ENCODE peak calls at places on chromosomes 13 and 19, in six cellular contexts. G, H, M, R, Q and J are unnamed samples.

GRCh38 chr13:100625447-100625846 is 36.9 kb upstream of the GGACT start:
- DNase-seq in G (no peak), H (no peak), M (no peak), R (no peak), Q (peak), J (no peak)

GRCh38 chr13:42272115-42272756 is at the start of gene AKAP11:
- DNase-seq in G (peak), H (peak), M (no peak), R (no peak), Q (peak), J (no peak)

GRCh38 chr19:49338691-49339363 is 3.6 kb downstream of the CD37 start:
- DNase-seq in G (peak), H (no peak), M (no peak), R (peak), Q (peak), J (peak)

GRCh38 chr13:43629691-43630480 is 156.9 kb downstream of the ENOX1 start:
- DNase-seq in G (no peak), H (no peak), M (no peak), R (no peak), Q (no peak), J (no peak)

GRCh38 chr13:82129281-82129680 is 1753.0 kb downstream of the SLITRK1 start:
- DNase-seq in G (no peak), H (no peak), M (no peak), R (no peak), Q (no peak), J (no peak)

GRCh38 chr13:74187564-74187963 is 53.4 kb upstream of the KLF12 start:
- DNase-seq in G (no peak), H (no peak), M (no peak), R (no peak), Q (no peak), J (peak)

GRCh38 chr13:111515648-111516047 is 195.2 kb downstream of the TEX29 start:
- DNase-seq in G (no peak), H (no peak), M (no peak), R (no peak), Q (no peak), J (no peak)

GRCh38 chr19:57068921-57069697 is 50.7 kb upstream of the USP29 start:
- DNase-seq in G (peak), H (no peak), M (no peak), R (peak), Q (peak), J (no peak)

GRCh38 chr13:44188257-44188656 is 185.4 kb upstream of the SERP2 start:
- DNase-seq in G (no peak), H (no peak), M (no peak), R (no peak), Q (no peak), J (peak)

GRCh38 chr19:5170329-5170745 is 170.3 kb downstream of the PTPRS start:
- DNase-seq in G (peak), H (peak), M (peak), R (no peak), Q (peak), J (no peak)

GRCh38 chr13:59680429-59681024 is 483.2 kb downstream of the DIAPH3 start:
- DNase-seq in G (no peak), H (no peak), M (no peak), R (no peak), Q (peak), J (no peak)

GRCh38 chr19:30719189-30719990 is 347.2 kb downstream of the ZNF536 start:
- DNase-seq in G (peak), H (no peak), M (no peak), R (no peak), Q (peak), J (no peak)

GRCh38 chr13:40251343-40252032 is 415.0 kb downstream of the FOXO1 start:
- DNase-seq in G (no peak), H (no peak), M (no peak), R (no peak), Q (no peak), J (no peak)

GRCh38 chr19:41563847-41564514 is 12.0 kb upstream of the CEACAM21 start:
- DNase-seq in G (no peak), H (no peak), M (peak), R (no peak), Q (peak), J (no peak)

GRCh38 chr19:47021536-47022139 is 2.0 kb downstream of the NPAS1 start:
- DNase-seq in G (no peak), H (no peak), M (no peak), R (no peak), Q (peak), J (no peak)

GRCh38 chr13:83216521-83217245 is 665.6 kb downstream of the SLITRK1 start:
- DNase-seq in G (no peak), H (no peak), M (no peak), R (no peak), Q (peak), J (no peak)

GRCh38 chr19:10379880-10380310 is 477 bp downstream of the TYK2 start:
- DNase-seq in G (no peak), H (no peak), M (no peak), R (no peak), Q (no peak), J (no peak)

GRCh38 chr19:2982983-2983350 is 5.6 kb downstream of the TLE6 start:
- DNase-seq in G (peak), H (no peak), M (no peak), R (no peak), Q (no peak), J (no peak)

GRCh38 chr13:33445476-33445875 is 159.9 kb upstream of the STARD13 start:
- DNase-seq in G (no peak), H (no peak), M (no peak), R (no peak), Q (no peak), J (no peak)

GRCh38 chr19:41248895-41249294 is 15.3 kb upstream of the HNRNPUL1 start:
- DNase-seq in G (no peak), H (no peak), M (no peak), R (no peak), Q (peak), J (no peak)

GRCh38 chr13:102191951-102192461 is 209.8 kb downstream of the FGF14 start:
- DNase-seq in G (no peak), H (no peak), M (no peak), R (peak), Q (no peak), J (peak)

GRCh38 chr19:14536926-14537692 is 7.7 kb downstream of the TECR start:
- DNase-seq in G (peak), H (no peak), M (no peak), R (peak), Q (peak), J (peak)

GRCh38 chr19:7680606-7681335 is at the start of gene TRAPPC5:
- DNase-seq in G (peak), H (peak), M (peak), R (peak), Q (peak), J (no peak)

GRCh38 chr13:33109801-33110200 is 93.6 kb downstream of the KL start:
- DNase-seq in G (no peak), H (no peak), M (no peak), R (no peak), Q (peak), J (no peak)

GRCh38 chr13:32657309-32657708 is 71.1 kb downstream of the PDS5B start:
- DNase-seq in G (no peak), H (no peak), M (no peak), R (no peak), Q (no peak), J (no peak)

GRCh38 chr19:55777528-55777927 is 8.6 kb downstream of the RFPL4AL1 start:
- DNase-seq in G (peak), H (no peak), M (no peak), R (no peak), Q (peak), J (no peak)

GRCh38 chr13:50376895-50377575 is 361.8 kb downstream of the KCNRG start:
- DNase-seq in G (no peak), H (no peak), M (no peak), R (no peak), Q (peak), J (no peak)

GRCh38 chr19:1229056-1229607 is 8.7 kb downstream of the CBARP start:
- DNase-seq in G (no peak), H (no peak), M (no peak), R (no peak), Q (no peak), J (no peak)

DNA sequence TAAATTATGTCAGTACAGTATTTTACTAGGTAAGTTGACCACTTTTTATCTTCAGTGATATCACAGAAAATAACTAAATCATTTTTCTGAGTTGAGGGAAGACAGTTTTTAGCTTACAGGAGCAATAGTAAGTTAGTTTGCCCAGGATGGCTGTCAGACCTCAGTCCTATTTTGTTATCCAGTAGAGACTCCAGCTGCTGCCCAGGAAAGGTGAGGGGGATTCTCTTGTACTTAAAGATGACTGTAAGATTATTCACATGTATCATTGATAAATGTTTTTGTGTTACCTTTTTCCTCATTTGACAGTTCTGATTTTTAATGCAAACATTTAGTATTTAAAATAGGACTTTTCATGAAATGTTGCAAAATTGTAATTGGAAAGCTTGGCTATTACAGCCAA is 14.5 kb upstream of the GPR183 start:
- DNase-seq in G (no peak), H (no peak), M (no peak), R (no peak), Q (no peak), J (no peak)
- H3K27ac ChIP-seq in G (peak), H (no peak), M (peak), R (no peak), Q (no peak), J (no peak)

GRCh38 chr13:113448885-113449692 is 4.2 kb downstream of the ADPRHL1 start:
- DNase-seq in G (peak), H (peak), M (peak), R (no peak), Q (no peak), J (peak)
- H3K27ac ChIP-seq in G (peak), H (no peak), M (peak), R (no peak), Q (no peak), J (peak)

GRCh38 chr13:112967666-112968379 is 1.2 kb upstream of the MCF2L start:
- DNase-seq in G (no peak), H (no peak), M (no peak), R (peak), Q (no peak), J (no peak)
- H3K27ac ChIP-seq in G (peak), H (peak), M (no peak), R (no peak), Q (no peak), J (no peak)

GRCh38 chr19:38900816-38901215 is 1.0 kb downstream of the NFKBIB start:
- DNase-seq in G (no peak), H (no peak), M (no peak), R (no peak), Q (no peak), J (no peak)
- H3K27ac ChIP-seq in G (peak), H (no peak), M (peak), R (no peak), Q (peak), J (peak)

DNA sequence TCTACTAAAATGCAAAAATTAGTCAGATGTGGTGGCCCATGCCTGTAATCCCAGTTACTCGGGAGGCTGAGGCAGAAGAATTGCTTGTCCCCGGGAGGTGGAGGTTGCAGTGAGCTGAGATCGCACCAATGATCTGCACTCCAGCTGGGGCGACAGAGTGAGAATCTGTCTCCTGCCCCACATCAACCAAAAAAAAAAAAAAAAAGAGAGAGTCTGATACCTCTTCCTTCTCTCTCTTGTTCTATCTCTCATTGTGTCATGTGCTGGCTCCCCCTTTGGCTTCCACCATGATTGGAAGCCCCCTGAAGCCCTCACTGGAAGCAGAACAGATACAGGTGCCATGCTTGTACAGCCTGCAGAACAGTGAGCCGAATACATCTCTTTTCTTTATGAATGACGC is 20.4 kb downstream of the CLEC11A start:
- DNase-seq in G (no peak), H (no peak), M (no peak), R (no peak), Q (no peak), J (no peak)
- H3K27ac ChIP-seq in G (no peak), H (no peak), M (peak), R (no peak), Q (no peak), J (no peak)

GRCh38 chr13:28324181-28324789 is 170.6 kb downstream of the FLT1 start:
- DNase-seq in G (peak), H (peak), M (peak), R (peak), Q (peak), J (no peak)

GRCh38 chr13:28326081-28326480 is 168.8 kb downstream of the FLT1 start:
- DNase-seq in G (no peak), H (no peak), M (no peak), R (no peak), Q (no peak), J (no peak)

GRCh38 chr13:28322256-28322895 is 172.6 kb downstream of the FLT1 start:
- DNase-seq in G (no peak), H (no peak), M (no peak), R (no peak), Q (no peak), J (no peak)

GRCh38 chr13:28327761-28328607 is 166.9 kb downstream of the FLT1 start:
- DNase-seq in G (no peak), H (no peak), M (no peak), R (no peak), Q (no peak), J (no peak)

DNA sequence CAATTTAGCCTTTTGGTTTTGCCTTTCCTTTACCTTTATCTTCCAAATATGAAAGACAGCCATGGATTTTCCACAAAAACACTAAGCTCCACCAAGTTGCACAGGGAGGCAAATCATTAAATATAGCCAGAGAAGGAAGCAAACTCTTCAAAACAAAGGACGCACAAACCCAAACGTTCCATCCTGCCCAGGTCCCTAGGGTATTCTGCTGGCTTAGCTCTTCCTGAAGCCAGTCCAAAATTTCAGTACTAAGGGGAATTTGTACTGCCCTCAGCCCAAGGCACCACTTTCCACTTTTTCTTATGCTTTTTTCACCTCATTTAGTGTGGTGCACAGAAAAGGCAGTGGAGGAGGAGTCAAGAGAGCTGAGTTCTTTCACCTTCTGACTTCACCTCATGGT is 169.9 kb downstream of the FLT1 start:
- DNase-seq in G (no peak), H (no peak), M (no peak), R (no peak), Q (no peak), J (no peak)
- H3K27ac ChIP-seq in G (no peak), H (no peak), M (no peak), R (no peak), Q (peak), J (no peak)

DNA sequence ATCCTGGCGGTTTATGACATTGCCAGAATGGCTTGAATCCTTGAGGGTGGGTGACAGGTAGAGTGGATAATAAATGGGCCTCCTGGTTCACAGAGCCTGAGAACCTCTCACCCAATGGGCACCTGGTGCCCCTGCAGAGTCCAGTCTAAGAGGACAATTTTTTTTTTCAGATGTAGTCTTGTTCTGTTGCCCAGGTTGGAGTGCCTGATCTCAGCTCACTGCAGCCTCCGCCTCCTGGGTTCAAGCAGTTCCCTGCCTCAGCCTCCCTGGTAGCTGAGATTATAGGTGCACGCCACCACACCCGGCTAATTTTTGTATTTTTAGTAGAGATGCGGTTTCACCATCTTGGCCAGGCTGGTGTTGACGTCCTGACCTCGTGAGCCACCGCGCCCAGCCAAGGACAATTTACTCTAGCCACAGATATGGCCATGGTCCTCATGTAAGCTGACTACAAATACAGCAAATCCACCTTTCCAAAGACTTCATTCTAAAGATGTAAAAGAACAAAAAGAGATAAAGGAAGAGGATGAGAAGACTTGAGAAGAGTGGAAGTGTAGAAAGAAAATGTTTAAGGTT is 33.0 kb downstream of the COL4A2 start:
- DNase-seq in G (no peak), H (no peak), M (no peak), R (no peak), Q (no peak), J (no peak)
- H3K27ac ChIP-seq in G (no peak), H (no peak), M (no peak), R (no peak), Q (peak), J (peak)

DNA sequence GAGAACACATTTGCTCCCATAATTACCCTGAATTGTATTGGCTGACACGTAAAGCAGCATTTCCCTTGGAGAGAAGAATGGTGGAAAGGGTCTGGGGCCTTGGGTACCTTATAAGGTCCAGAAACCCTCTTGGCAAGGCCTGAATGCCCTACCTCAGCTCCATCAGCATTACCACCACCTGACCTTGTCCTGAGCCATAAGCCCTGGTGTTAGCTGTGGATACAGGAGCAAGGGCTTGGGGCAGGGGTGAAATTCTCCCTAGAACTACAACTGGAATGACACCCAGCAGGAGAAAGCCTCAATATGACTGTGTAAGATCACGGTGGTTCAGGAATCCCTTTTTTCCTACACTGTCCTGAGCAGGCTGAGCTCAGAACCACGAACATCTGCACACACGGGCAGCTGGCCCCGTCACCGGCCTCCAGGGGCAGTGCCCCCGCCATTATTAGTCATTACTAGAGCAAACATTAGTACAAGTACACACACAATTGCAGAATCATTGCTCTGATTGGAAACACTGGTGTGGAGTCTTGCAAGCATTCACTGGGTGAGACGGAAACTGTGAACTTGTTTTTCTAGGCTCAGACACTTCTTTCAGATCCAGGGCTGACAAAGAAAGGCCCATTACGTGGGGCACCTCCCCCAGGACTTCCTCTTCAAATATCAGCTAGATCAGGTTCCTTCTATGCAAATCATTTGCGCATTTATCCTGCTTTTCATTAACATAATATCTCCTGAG is 26.7 kb upstream of the MTIF3 start:
- DNase-seq in G (peak), H (no peak), M (no peak), R (no peak), Q (no peak), J (peak)
- H3K27ac ChIP-seq in G (peak), H (no peak), M (no peak), R (no peak), Q (no peak), J (peak)

GRCh38 chr13:110208116-110208515 is 98.8 kb downstream of the COL4A1 start:
- DNase-seq in G (no peak), H (no peak), M (no peak), R (no peak), Q (no peak), J (no peak)
- H3K27ac ChIP-seq in G (no peak), H (no peak), M (no peak), R (no peak), Q (no peak), J (no peak)